ENCODE peak calls at places on chromosome 6, in four cellular contexts. J is ascending aorta, S is left cardiac atrium, V is activated gamma-delta T cell treated with Interleukin-2 at 50 U/mL for 16 hours. E is an unnamed sample.

GRCh38 chr6:168637853-168638252 is 196.9 kb downstream of the SMOC2 start:
- DNase-seq in V (no peak), S (no peak), J (no peak), E (no peak)

GRCh38 chr6:74534485-74535211 is 671.2 kb downstream of the COL12A1 start:
- DNase-seq in J (no peak), S (no peak), V (no peak), E (no peak)

GRCh38 chr6:164247106-164247505 is 832.6 kb downstream of the QKI start:
- DNase-seq in J (no peak), S (no peak), V (no peak), E (no peak)

GRCh38 chr6:106324726-106325335 is 729 bp downstream of the ATG5 start:
- DNase-seq in J (no peak), S (no peak), V (no peak), E (no peak)

GRCh38 chr6:150881911-150882481 is 16.5 kb downstream of the MTHFD1L start:
- DNase-seq in V (no peak), J (peak; percentile 90), S (peak; percentile 77), E (no peak)

GRCh38 chr6:27290065-27290849 is 21.8 kb downstream of the POM121L2 start:
- DNase-seq in S (no peak), J (no peak), V (no peak), E (no peak)

GRCh38 chr6:85049282-85049681 is 284.9 kb upstream of the TBX18 start:
- DNase-seq in J (no peak), S (no peak), V (no peak), E (no peak)

GRCh38 chr6:4210619-4211419 is 75.4 kb upstream of the ECI2 start:
- DNase-seq in V (peak; percentile 56), J (no peak), S (peak; percentile 41), E (no peak)

GRCh38 chr6:122461885-122462284 is 9.7 kb downstream of the SERINC1 start:
- DNase-seq in J (no peak), V (no peak), S (no peak), E (no peak)

GRCh38 chr6:10407018-10407673 is 7.7 kb downstream of the TFAP2A start:
- DNase-seq in J (no peak), V (no peak), S (no peak), E (no peak)

GRCh38 chr6:158785036-158785435 is 34.1 kb downstream of the EZR start:
- DNase-seq in S (no peak), J (peak; percentile 55), V (no peak), E (no peak)

GRCh38 chr6:87078983-87079616 is 15.8 kb downstream of the CGA start:
- DNase-seq in S (peak; percentile 79), V (peak; percentile 42), J (peak; percentile 73), E (no peak)

GRCh38 chr6:90401933-90402830 is 105.5 kb upstream of the BACH2 start:
- DNase-seq in J (no peak), S (no peak), V (peak; percentile 52), E (no peak)

GRCh38 chr6:16056263-16056870 is 72.5 kb upstream of the MYLIP start:
- DNase-seq in S (no peak), V (no peak), J (no peak), E (no peak)

GRCh38 chr6:156013155-156013554 is 557.5 kb upstream of the NOX3 start:
- DNase-seq in J (no peak), S (no peak), V (no peak), E (no peak)